ENCODE peak calls at places on chromosome 6, in seven cellular contexts. One of them, this sample, is unnamed.

GRCh38 chr6:14601490-14601889 is 483.9 kb downstream of the CD83 start:
- DNase-seq in sigmoid colon: no peak
- DNase-seq in gastrocnemius medialis: no peak
- DNase-seq in aorta: no peak
- DNase-seq in CD4-positive, CD25-positive, alpha-beta regulatory T cell: no peak
- DNase-seq in heart left ventricle: no peak
- DNase-seq in psoas muscle: no peak
- DNase-seq in this sample: no peak

GRCh38 chr6:121651420-121651819 is 216.0 kb downstream of the GJA1 start:
- DNase-seq in gastrocnemius medialis: no peak
- DNase-seq in sigmoid colon: no peak
- DNase-seq in psoas muscle: no peak
- DNase-seq in heart left ventricle: no peak
- DNase-seq in CD4-positive, CD25-positive, alpha-beta regulatory T cell: no peak
- DNase-seq in aorta: no peak
- DNase-seq in this sample: no peak

GRCh38 chr6:64817525-64817924 is 889.5 kb downstream of the EYS start:
- DNase-seq in aorta: no peak
- DNase-seq in CD4-positive, CD25-positive, alpha-beta regulatory T cell: no peak
- DNase-seq in sigmoid colon: no peak
- DNase-seq in psoas muscle: no peak
- DNase-seq in gastrocnemius medialis: no peak
- DNase-seq in heart left ventricle: no peak
- DNase-seq in this sample: no peak

GRCh38 chr6:40556023-40556422 is 31.1 kb downstream of the LRFN2 start:
- DNase-seq in sigmoid colon: no peak
- DNase-seq in gastrocnemius medialis: no peak
- DNase-seq in CD4-positive, CD25-positive, alpha-beta regulatory T cell: no peak
- DNase-seq in aorta: no peak
- DNase-seq in heart left ventricle: no peak
- DNase-seq in psoas muscle: no peak
- DNase-seq in this sample: no peak

GRCh38 chr6:4635666-4636065 is 140.5 kb upstream of the CDYL start:
- DNase-seq in aorta: no peak
- DNase-seq in sigmoid colon: no peak
- DNase-seq in psoas muscle: no peak
- DNase-seq in heart left ventricle: no peak
- DNase-seq in CD4-positive, CD25-positive, alpha-beta regulatory T cell: no peak
- DNase-seq in gastrocnemius medialis: no peak
- DNase-seq in this sample: no peak

GRCh38 chr6:118198746-118199145 is 291.7 kb downstream of the SLC35F1 start:
- DNase-seq in sigmoid colon: no peak
- DNase-seq in psoas muscle: no peak
- DNase-seq in heart left ventricle: no peak
- DNase-seq in CD4-positive, CD25-positive, alpha-beta regulatory T cell: no peak
- DNase-seq in aorta: no peak
- DNase-seq in gastrocnemius medialis: no peak
- DNase-seq in this sample: no peak

GRCh38 chr6:163438940-163439335 is 24.4 kb downstream of the QKI start:
- DNase-seq in psoas muscle: peak; percentile 62
- DNase-seq in heart left ventricle: peak; percentile 59
- DNase-seq in aorta: peak; percentile 81
- DNase-seq in CD4-positive, CD25-positive, alpha-beta regulatory T cell: peak; percentile 5
- DNase-seq in sigmoid colon: no peak
- DNase-seq in gastrocnemius medialis: peak; percentile 32
- DNase-seq in this sample: no peak

GRCh38 chr6:118284736-118285360 is 263.2 kb upstream of the PLN start:
- DNase-seq in psoas muscle: no peak
- DNase-seq in sigmoid colon: no peak
- DNase-seq in heart left ventricle: no peak
- DNase-seq in CD4-positive, CD25-positive, alpha-beta regulatory T cell: no peak
- DNase-seq in gastrocnemius medialis: no peak
- DNase-seq in aorta: no peak
- DNase-seq in this sample: no peak

GRCh38 chr6:99132026-99132425 is 184.3 kb upstream of the FBXL4 start:
- DNase-seq in aorta: peak; percentile 69
- DNase-seq in sigmoid colon: no peak
- DNase-seq in psoas muscle: no peak
- DNase-seq in CD4-positive, CD25-positive, alpha-beta regulatory T cell: no peak
- DNase-seq in gastrocnemius medialis: no peak
- DNase-seq in heart left ventricle: no peak
- DNase-seq in this sample: no peak

GRCh38 chr6:133768656-133769295 is 120.1 kb upstream of the TCF21 start:
- DNase-seq in CD4-positive, CD25-positive, alpha-beta regulatory T cell: no peak
- DNase-seq in heart left ventricle: peak; percentile 37
- DNase-seq in sigmoid colon: peak; percentile 74
- DNase-seq in aorta: peak; percentile 76
- DNase-seq in psoas muscle: no peak
- DNase-seq in gastrocnemius medialis: no peak
- DNase-seq in this sample: no peak

GRCh38 chr6:30396833-30397479 is 52.0 kb downstream of the RPP21 start:
- DNase-seq in heart left ventricle: peak; percentile 81
- DNase-seq in aorta: peak; percentile 96
- DNase-seq in psoas muscle: peak; percentile 89
- DNase-seq in CD4-positive, CD25-positive, alpha-beta regulatory T cell: peak; percentile 76
- DNase-seq in sigmoid colon: peak; percentile 86
- DNase-seq in gastrocnemius medialis: peak; percentile 48
- DNase-seq in this sample: peak; percentile 83

GRCh38 chr6:106281088-106281487 is 44.5 kb downstream of the ATG5 start:
- DNase-seq in gastrocnemius medialis: no peak
- DNase-seq in sigmoid colon: no peak
- DNase-seq in psoas muscle: no peak
- DNase-seq in CD4-positive, CD25-positive, alpha-beta regulatory T cell: no peak
- DNase-seq in heart left ventricle: no peak
- DNase-seq in aorta: no peak
- DNase-seq in this sample: no peak

GRCh38 chr6:157240059-157240959 is 83.0 kb downstream of the TMEM242 start:
- DNase-seq in gastrocnemius medialis: peak; percentile 78
- DNase-seq in heart left ventricle: peak; percentile 60
- DNase-seq in aorta: peak; percentile 93
- DNase-seq in sigmoid colon: peak; percentile 92
- DNase-seq in psoas muscle: peak; percentile 92
- DNase-seq in CD4-positive, CD25-positive, alpha-beta regulatory T cell: no peak
- DNase-seq in this sample: no peak

GRCh38 chr6:90411292-90411781 is 114.7 kb upstream of the BACH2 start:
- DNase-seq in psoas muscle: no peak
- DNase-seq in aorta: no peak
- DNase-seq in heart left ventricle: no peak
- DNase-seq in CD4-positive, CD25-positive, alpha-beta regulatory T cell: peak; percentile 37
- DNase-seq in sigmoid colon: no peak
- DNase-seq in gastrocnemius medialis: no peak
- DNase-seq in this sample: no peak

GRCh38 chr6:128807577-128807976 is 75.4 kb upstream of the LAMA2 start:
- DNase-seq in sigmoid colon: no peak
- DNase-seq in aorta: no peak
- DNase-seq in psoas muscle: no peak
- DNase-seq in CD4-positive, CD25-positive, alpha-beta regulatory T cell: no peak
- DNase-seq in heart left ventricle: no peak
- DNase-seq in gastrocnemius medialis: no peak
- DNase-seq in this sample: no peak

GRCh38 chr6:164069352-164070022 is 655.0 kb downstream of the QKI start:
- DNase-seq in aorta: peak; percentile 79
- DNase-seq in sigmoid colon: peak; percentile 73
- DNase-seq in psoas muscle: peak; percentile 80
- DNase-seq in heart left ventricle: peak; percentile 83
- DNase-seq in CD4-positive, CD25-positive, alpha-beta regulatory T cell: no peak
- DNase-seq in gastrocnemius medialis: peak; percentile 40
- DNase-seq in this sample: no peak

GRCh38 chr6:912871-913663 is 220.1 kb upstream of the EXOC2 start:
- DNase-seq in sigmoid colon: no peak
- DNase-seq in heart left ventricle: no peak
- DNase-seq in gastrocnemius medialis: no peak
- DNase-seq in aorta: no peak
- DNase-seq in psoas muscle: no peak
- DNase-seq in CD4-positive, CD25-positive, alpha-beta regulatory T cell: no peak
- DNase-seq in this sample: no peak

GRCh38 chr6:1498491-1499113 is 109.2 kb downstream of the FOXF2 start:
- DNase-seq in heart left ventricle: no peak
- DNase-seq in CD4-positive, CD25-positive, alpha-beta regulatory T cell: no peak
- DNase-seq in gastrocnemius medialis: no peak
- DNase-seq in psoas muscle: no peak
- DNase-seq in sigmoid colon: no peak
- DNase-seq in aorta: no peak
- DNase-seq in this sample: peak; percentile 64

GRCh38 chr6:154491567-154492470 is 18.7 kb downstream of the CNKSR3 start:
- DNase-seq in aorta: no peak
- DNase-seq in CD4-positive, CD25-positive, alpha-beta regulatory T cell: no peak
- DNase-seq in psoas muscle: no peak
- DNase-seq in sigmoid colon: no peak
- DNase-seq in gastrocnemius medialis: no peak
- DNase-seq in heart left ventricle: no peak
- DNase-seq in this sample: no peak
- H3K27ac ChIP-seq in aorta: no peak overlapping the region
- H3K27ac ChIP-seq in CD4-positive, CD25-positive, alpha-beta regulatory T cell: no peak overlapping the region
- H3K27ac ChIP-seq in psoas muscle: no peak overlapping the region
- H3K27ac ChIP-seq in sigmoid colon: peak overlapping the region; percentile 49
- H3K27ac ChIP-seq in gastrocnemius medialis: no peak overlapping the region
- H3K27ac ChIP-seq in heart left ventricle: no peak overlapping the region
- H3K27ac ChIP-seq in this sample: no peak overlapping the region

DNA sequence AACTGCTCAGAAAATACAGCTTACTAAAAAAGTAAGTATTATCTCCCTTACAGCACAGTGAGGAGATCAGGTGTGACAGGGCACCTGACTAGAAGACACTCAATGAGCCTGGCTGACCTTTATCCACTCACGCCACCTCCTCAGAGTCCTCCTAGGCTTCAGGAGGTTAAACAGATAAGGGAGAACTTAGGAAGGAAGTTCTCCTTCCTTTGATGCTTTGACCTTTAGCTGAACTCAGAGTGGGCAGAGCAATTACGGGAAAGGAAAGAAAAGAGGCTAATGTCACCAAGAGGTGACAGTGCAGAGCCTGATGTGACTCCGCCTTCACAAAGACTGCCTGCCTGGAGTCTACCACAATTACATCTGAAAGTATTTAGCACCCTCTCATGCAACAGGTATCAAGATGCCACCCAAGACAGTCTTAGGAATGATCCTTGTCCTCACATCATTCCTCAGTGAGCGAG is 36.7 kb downstream of the MAN1A1 start:
- DNase-seq in CD4-positive, CD25-positive, alpha-beta regulatory T cell: no peak
- DNase-seq in aorta: no peak
- DNase-seq in psoas muscle: no peak
- DNase-seq in gastrocnemius medialis: no peak
- DNase-seq in heart left ventricle: no peak
- DNase-seq in sigmoid colon: no peak
- DNase-seq in this sample: no peak
- H3K4me1 ChIP-seq in CD4-positive, CD25-positive, alpha-beta regulatory T cell: peaks cover 22% of the 10 kb centered on the region
- H3K4me1 ChIP-seq in aorta: no peaks in the 10 kb centered on the region
- H3K4me1 ChIP-seq in psoas muscle: no peaks in the 10 kb centered on the region
- H3K4me1 ChIP-seq in gastrocnemius medialis: no peaks in the 10 kb centered on the region
- H3K4me1 ChIP-seq in heart left ventricle: peaks cover 49% of the 10 kb centered on the region
- H3K4me1 ChIP-seq in sigmoid colon: no peaks in the 10 kb centered on the region
- H3K4me1 ChIP-seq in this sample: peaks cover 79% of the 10 kb centered on the region

GRCh38 chr6:7137335-7138106 is 29.8 kb downstream of the RREB1 start:
- DNase-seq in CD4-positive, CD25-positive, alpha-beta regulatory T cell: peak; percentile 36
- DNase-seq in psoas muscle: peak; percentile 76
- DNase-seq in aorta: no peak
- DNase-seq in heart left ventricle: peak; percentile 70
- DNase-seq in gastrocnemius medialis: peak; percentile 72
- DNase-seq in sigmoid colon: peak; percentile 84
- DNase-seq in this sample: peak; percentile 71

GRCh38 chr6:7135755-7136154 is 28.0 kb downstream of the RREB1 start:
- DNase-seq in psoas muscle: no peak
- DNase-seq in aorta: no peak
- DNase-seq in gastrocnemius medialis: no peak
- DNase-seq in heart left ventricle: no peak
- DNase-seq in sigmoid colon: no peak
- DNase-seq in CD4-positive, CD25-positive, alpha-beta regulatory T cell: no peak
- DNase-seq in this sample: no peak

GRCh38 chr6:7138111-7138510 is 30.4 kb downstream of the RREB1 start:
- DNase-seq in sigmoid colon: no peak
- DNase-seq in psoas muscle: no peak
- DNase-seq in aorta: no peak
- DNase-seq in gastrocnemius medialis: no peak
- DNase-seq in CD4-positive, CD25-positive, alpha-beta regulatory T cell: no peak
- DNase-seq in heart left ventricle: no peak
- DNase-seq in this sample: no peak

GRCh38 chr6:7134999-7135735 is 27.4 kb downstream of the RREB1 start:
- DNase-seq in heart left ventricle: no peak
- DNase-seq in aorta: no peak
- DNase-seq in CD4-positive, CD25-positive, alpha-beta regulatory T cell: no peak
- DNase-seq in sigmoid colon: no peak
- DNase-seq in psoas muscle: no peak
- DNase-seq in gastrocnemius medialis: no peak
- DNase-seq in this sample: no peak

DNA sequence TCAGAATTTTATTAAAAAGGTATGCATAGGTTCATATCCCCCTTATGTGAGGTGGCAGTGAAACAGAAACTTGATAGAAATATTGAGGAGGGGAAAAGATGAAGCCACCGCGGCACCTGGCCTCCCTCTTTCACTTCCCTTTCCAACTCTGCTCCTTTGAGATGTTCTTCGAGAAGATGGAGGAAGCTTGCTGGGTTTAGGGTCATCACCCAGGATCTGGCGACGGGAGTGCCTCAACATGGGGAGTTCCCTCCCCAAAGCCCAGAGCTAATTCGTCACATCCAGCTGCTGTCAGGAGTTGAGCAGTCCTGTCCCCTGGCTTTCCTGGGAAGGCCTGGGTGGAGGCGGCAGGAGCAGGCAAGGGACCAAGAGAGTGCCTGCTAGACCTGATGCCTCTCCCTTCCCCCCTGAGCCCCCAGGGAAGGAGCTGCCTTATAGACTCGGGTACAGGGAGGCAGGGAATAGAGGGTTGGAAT is 29.1 kb downstream of the RREB1 start:
- DNase-seq in CD4-positive, CD25-positive, alpha-beta regulatory T cell: no peak
- DNase-seq in psoas muscle: no peak
- DNase-seq in aorta: no peak
- DNase-seq in heart left ventricle: no peak
- DNase-seq in sigmoid colon: no peak
- DNase-seq in gastrocnemius medialis: no peak
- DNase-seq in this sample: no peak
- H3K27ac ChIP-seq in CD4-positive, CD25-positive, alpha-beta regulatory T cell: peak overlapping the region; percentile 68
- H3K27ac ChIP-seq in psoas muscle: peak overlapping the region; percentile 99
- H3K27ac ChIP-seq in aorta: no peak overlapping the region
- H3K27ac ChIP-seq in heart left ventricle: peak overlapping the region; percentile 73
- H3K27ac ChIP-seq in sigmoid colon: peak overlapping the region; percentile 96
- H3K27ac ChIP-seq in gastrocnemius medialis: peak overlapping the region; percentile 97
- H3K27ac ChIP-seq in this sample: peak overlapping the region; percentile 74

GRCh38 chr6:16676978-16677377 is 84.3 kb downstream of the ATXN1 start:
- DNase-seq in aorta: no peak
- DNase-seq in CD4-positive, CD25-positive, alpha-beta regulatory T cell: no peak
- DNase-seq in sigmoid colon: no peak
- DNase-seq in gastrocnemius medialis: no peak
- DNase-seq in psoas muscle: peak; percentile 58
- DNase-seq in heart left ventricle: peak; percentile 40
- DNase-seq in this sample: no peak

GRCh38 chr6:16681260-16681873 is 79.9 kb downstream of the ATXN1 start:
- DNase-seq in aorta: no peak
- DNase-seq in psoas muscle: peak; percentile 79
- DNase-seq in heart left ventricle: peak; percentile 66
- DNase-seq in CD4-positive, CD25-positive, alpha-beta regulatory T cell: no peak
- DNase-seq in gastrocnemius medialis: peak; percentile 84
- DNase-seq in sigmoid colon: no peak
- DNase-seq in this sample: no peak

GRCh38 chr6:16676376-16676775 is 84.9 kb downstream of the ATXN1 start:
- DNase-seq in psoas muscle: no peak
- DNase-seq in CD4-positive, CD25-positive, alpha-beta regulatory T cell: no peak
- DNase-seq in heart left ventricle: no peak
- DNase-seq in aorta: no peak
- DNase-seq in gastrocnemius medialis: no peak
- DNase-seq in sigmoid colon: no peak
- DNase-seq in this sample: no peak

GRCh38 chr6:16677458-16677857 is 83.8 kb downstream of the ATXN1 start:
- DNase-seq in psoas muscle: no peak
- DNase-seq in heart left ventricle: no peak
- DNase-seq in gastrocnemius medialis: no peak
- DNase-seq in sigmoid colon: no peak
- DNase-seq in aorta: no peak
- DNase-seq in CD4-positive, CD25-positive, alpha-beta regulatory T cell: no peak
- DNase-seq in this sample: no peak

GRCh38 chr6:16679050-16679449 is 82.2 kb downstream of the ATXN1 start:
- DNase-seq in psoas muscle: no peak
- DNase-seq in gastrocnemius medialis: no peak
- DNase-seq in CD4-positive, CD25-positive, alpha-beta regulatory T cell: no peak
- DNase-seq in heart left ventricle: no peak
- DNase-seq in sigmoid colon: no peak
- DNase-seq in aorta: no peak
- DNase-seq in this sample: no peak
- H3K4me1 ChIP-seq in psoas muscle: peaks cover 42% of the 10 kb centered on the region
- H3K4me1 ChIP-seq in gastrocnemius medialis: peaks cover 39% of the 10 kb centered on the region
- H3K4me1 ChIP-seq in CD4-positive, CD25-positive, alpha-beta regulatory T cell: no peaks in the 10 kb centered on the region
- H3K4me1 ChIP-seq in heart left ventricle: peaks cover 18% of the 10 kb centered on the region
- H3K4me1 ChIP-seq in sigmoid colon: no peaks in the 10 kb centered on the region
- H3K4me1 ChIP-seq in aorta: peaks cover 6% of the 10 kb centered on the region
- H3K4me1 ChIP-seq in this sample: peaks cover 78% of the 10 kb centered on the region

This sample was measured in left lung.